ENCODE peak calls at places on chromosomes 7 and 10, in seven cellular contexts. One of them, this sample, is unnamed.

GRCh38 chr7:100247152-100247757 is 27.5 kb downstream of the PVRIG start:
- DNase-seq in GM12891: no peak
- DNase-seq in K562: peak
- DNase-seq in GM12878: no peak
- DNase-seq in H1: peak
- DNase-seq in HepG2: peak
- DNase-seq in SK-N-SH: peak
- DNase-seq in this sample: no peak

GRCh38 chr10:104327745-104328635 is 10.3 kb downstream of the ITPRIP start:
- DNase-seq in GM12891: no peak
- DNase-seq in K562: no peak
- DNase-seq in GM12878: no peak
- DNase-seq in H1: no peak
- DNase-seq in HepG2: peak
- DNase-seq in SK-N-SH: no peak
- DNase-seq in this sample: no peak

GRCh38 chr10:47222461-47222860 is 77.5 kb upstream of the GDF10 start:
- DNase-seq in GM12891: no peak
- DNase-seq in K562: no peak
- DNase-seq in GM12878: no peak
- DNase-seq in H1: no peak
- DNase-seq in HepG2: no peak
- DNase-seq in SK-N-SH: no peak
- DNase-seq in this sample: no peak

GRCh38 chr10:57964371-57964770 is 303.3 kb downstream of the IPMK start:
- DNase-seq in GM12891: no peak
- DNase-seq in K562: no peak
- DNase-seq in GM12878: no peak
- DNase-seq in H1: no peak
- DNase-seq in HepG2: no peak
- DNase-seq in SK-N-SH: no peak
- DNase-seq in this sample: no peak

GRCh38 chr7:90262438-90262837 is 17.5 kb downstream of the CFAP69 start:
- DNase-seq in GM12891: no peak
- DNase-seq in K562: peak
- DNase-seq in GM12878: no peak
- DNase-seq in H1: no peak
- DNase-seq in HepG2: no peak
- DNase-seq in SK-N-SH: peak
- DNase-seq in this sample: no peak

GRCh38 chr7:130365511-130366441 is 14.5 kb upstream of the CPA1 start:
- DNase-seq in GM12891: peak
- DNase-seq in K562: no peak
- DNase-seq in GM12878: peak
- DNase-seq in H1: no peak
- DNase-seq in HepG2: no peak
- DNase-seq in SK-N-SH: peak
- DNase-seq in this sample: peak

GRCh38 chr10:1107679-1108078 is 51.5 kb downstream of the WDR37 start:
- DNase-seq in GM12891: no peak
- DNase-seq in K562: no peak
- DNase-seq in GM12878: no peak
- DNase-seq in H1: no peak
- DNase-seq in HepG2: no peak
- DNase-seq in SK-N-SH: no peak
- DNase-seq in this sample: no peak

GRCh38 chr10:7410306-7410799 is 481 bp downstream of the SFMBT2 start:
- DNase-seq in GM12891: no peak
- DNase-seq in K562: peak
- DNase-seq in GM12878: no peak
- DNase-seq in H1: no peak
- DNase-seq in HepG2: no peak
- DNase-seq in SK-N-SH: peak
- DNase-seq in this sample: no peak

GRCh38 chr7:41169307-41169706 is 533.6 kb downstream of the INHBA start:
- DNase-seq in GM12891: no peak
- DNase-seq in K562: no peak
- DNase-seq in GM12878: no peak
- DNase-seq in H1: no peak
- DNase-seq in HepG2: no peak
- DNase-seq in SK-N-SH: no peak
- DNase-seq in this sample: no peak

GRCh38 chr10:15035385-15036301 is 8.1 kb upstream of the OLAH start:
- DNase-seq in GM12891: no peak
- DNase-seq in K562: peak
- DNase-seq in GM12878: no peak
- DNase-seq in H1: no peak
- DNase-seq in HepG2: no peak
- DNase-seq in SK-N-SH: no peak
- DNase-seq in this sample: no peak

GRCh38 chr7:100894860-100895700 is 608 bp downstream of the ACHE start:
- DNase-seq in GM12891: no peak
- DNase-seq in K562: peak
- DNase-seq in GM12878: no peak
- DNase-seq in H1: peak
- DNase-seq in HepG2: no peak
- DNase-seq in SK-N-SH: peak
- DNase-seq in this sample: no peak

GRCh38 chr10:77680811-77681210 is 43.2 kb upstream of the KCNMA1 start:
- DNase-seq in GM12891: no peak
- DNase-seq in K562: no peak
- DNase-seq in GM12878: no peak
- DNase-seq in H1: no peak
- DNase-seq in HepG2: no peak
- DNase-seq in SK-N-SH: no peak
- DNase-seq in this sample: no peak

GRCh38 chr10:61744469-61744868 is 81.7 kb downstream of the CABCOCO1 start:
- DNase-seq in GM12891: no peak
- DNase-seq in K562: peak
- DNase-seq in GM12878: no peak
- DNase-seq in H1: no peak
- DNase-seq in HepG2: no peak
- DNase-seq in SK-N-SH: no peak
- DNase-seq in this sample: no peak

GRCh38 chr7:74683799-74684198 is 26.3 kb downstream of the GTF2I start:
- DNase-seq in GM12891: no peak
- DNase-seq in K562: peak
- DNase-seq in GM12878: no peak
- DNase-seq in H1: no peak
- DNase-seq in HepG2: no peak
- DNase-seq in SK-N-SH: no peak
- DNase-seq in this sample: no peak

GRCh38 chr7:152095771-152096170 is 70.3 kb downstream of the GALNT11 start:
- DNase-seq in GM12891: no peak
- DNase-seq in K562: no peak
- DNase-seq in GM12878: no peak
- DNase-seq in H1: no peak
- DNase-seq in HepG2: no peak
- DNase-seq in SK-N-SH: no peak
- DNase-seq in this sample: no peak

GRCh38 chr10:24848169-24848688 is 104.2 kb downstream of the PRTFDC1 start:
- DNase-seq in GM12891: no peak
- DNase-seq in K562: no peak
- DNase-seq in GM12878: no peak
- DNase-seq in H1: no peak
- DNase-seq in HepG2: no peak
- DNase-seq in SK-N-SH: no peak
- DNase-seq in this sample: no peak

GRCh38 chr7:33868151-33868550 is 37.2 kb upstream of the BMPER start:
- DNase-seq in GM12891: no peak
- DNase-seq in K562: no peak
- DNase-seq in GM12878: no peak
- DNase-seq in H1: no peak
- DNase-seq in HepG2: no peak
- DNase-seq in SK-N-SH: peak
- DNase-seq in this sample: no peak

GRCh38 chr10:93438796-93439253 is 43.3 kb downstream of the MYOF start:
- DNase-seq in GM12891: no peak
- DNase-seq in K562: peak
- DNase-seq in GM12878: no peak
- DNase-seq in H1: no peak
- DNase-seq in HepG2: no peak
- DNase-seq in SK-N-SH: no peak
- DNase-seq in this sample: no peak

GRCh38 chr10:22681783-22682183 is 32.6 kb downstream of the PIP4K2A start:
- DNase-seq in GM12891: no peak
- DNase-seq in K562: no peak
- DNase-seq in GM12878: no peak
- DNase-seq in H1: no peak
- DNase-seq in HepG2: peak
- DNase-seq in SK-N-SH: no peak
- DNase-seq in this sample: no peak

GRCh38 chr7:41834805-41835694 is 132.2 kb upstream of the INHBA start:
- DNase-seq in GM12891: no peak
- DNase-seq in K562: no peak
- DNase-seq in GM12878: no peak
- DNase-seq in H1: no peak
- DNase-seq in HepG2: no peak
- DNase-seq in SK-N-SH: no peak
- DNase-seq in this sample: no peak

GRCh38 chr10:114499630-114500190 is 95.4 kb upstream of the AFAP1L2 start:
- DNase-seq in GM12891: no peak
- DNase-seq in K562: no peak
- DNase-seq in GM12878: no peak
- DNase-seq in H1: no peak
- DNase-seq in HepG2: no peak
- DNase-seq in SK-N-SH: no peak
- DNase-seq in this sample: no peak

GRCh38 chr10:17878896-17879295 is 69.7 kb downstream of the MRC1 start:
- DNase-seq in GM12891: no peak
- DNase-seq in K562: no peak
- DNase-seq in GM12878: no peak
- DNase-seq in H1: no peak
- DNase-seq in HepG2: no peak
- DNase-seq in SK-N-SH: no peak
- DNase-seq in this sample: no peak

GRCh38 chr10:17877121-17877520 is 68.0 kb downstream of the MRC1 start:
- DNase-seq in GM12891: no peak
- DNase-seq in K562: no peak
- DNase-seq in GM12878: no peak
- DNase-seq in H1: no peak
- DNase-seq in HepG2: no peak
- DNase-seq in SK-N-SH: no peak
- DNase-seq in this sample: no peak

GRCh38 chr10:17882557-17882956 is 69.2 kb upstream of the SLC39A12 start:
- DNase-seq in GM12891: no peak
- DNase-seq in K562: no peak
- DNase-seq in GM12878: no peak
- DNase-seq in H1: no peak
- DNase-seq in HepG2: no peak
- DNase-seq in SK-N-SH: no peak
- DNase-seq in this sample: no peak

GRCh38 chr10:17883621-17884020 is 68.1 kb upstream of the SLC39A12 start:
- DNase-seq in GM12891: no peak
- DNase-seq in K562: no peak
- DNase-seq in GM12878: no peak
- DNase-seq in H1: no peak
- DNase-seq in HepG2: no peak
- DNase-seq in SK-N-SH: no peak
- DNase-seq in this sample: no peak

DNA sequence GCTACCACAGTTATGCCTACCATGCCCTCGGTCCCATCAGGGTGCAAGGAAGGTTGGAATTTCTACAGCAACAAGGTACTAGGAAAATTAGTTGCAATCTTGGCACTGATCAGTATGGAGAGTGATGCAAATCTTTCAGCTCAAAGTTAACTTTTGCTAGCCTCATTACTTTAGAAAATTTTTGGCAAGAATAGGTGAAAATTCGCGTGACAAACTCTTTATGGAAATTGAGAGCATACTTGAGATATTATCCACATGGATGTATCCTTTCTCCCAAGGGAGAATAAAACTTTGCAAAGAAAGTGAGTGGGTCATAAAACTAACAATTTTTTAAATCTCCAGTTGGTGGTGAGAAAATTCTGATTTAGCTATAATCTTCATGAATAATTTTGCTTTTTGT is 71.1 kb upstream of the SLC39A12 start:
- DNase-seq in GM12891: no peak
- DNase-seq in K562: no peak
- DNase-seq in GM12878: no peak
- DNase-seq in H1: no peak
- DNase-seq in HepG2: no peak
- DNase-seq in SK-N-SH: no peak
- DNase-seq in this sample: no peak
- TF ChIP-seq TAF1 in GM12891: no peak
- TF ChIP-seq TAF1 in K562: no peak
- TF ChIP-seq TAF1 in GM12878: no peak
- TF ChIP-seq TAF1 in H1: no peak
- TF ChIP-seq TAF1 in HepG2: no peak
- TF ChIP-seq TAF1 in SK-N-SH: no peak
- TF ChIP-seq TAF1 in this sample: no peak

DNA sequence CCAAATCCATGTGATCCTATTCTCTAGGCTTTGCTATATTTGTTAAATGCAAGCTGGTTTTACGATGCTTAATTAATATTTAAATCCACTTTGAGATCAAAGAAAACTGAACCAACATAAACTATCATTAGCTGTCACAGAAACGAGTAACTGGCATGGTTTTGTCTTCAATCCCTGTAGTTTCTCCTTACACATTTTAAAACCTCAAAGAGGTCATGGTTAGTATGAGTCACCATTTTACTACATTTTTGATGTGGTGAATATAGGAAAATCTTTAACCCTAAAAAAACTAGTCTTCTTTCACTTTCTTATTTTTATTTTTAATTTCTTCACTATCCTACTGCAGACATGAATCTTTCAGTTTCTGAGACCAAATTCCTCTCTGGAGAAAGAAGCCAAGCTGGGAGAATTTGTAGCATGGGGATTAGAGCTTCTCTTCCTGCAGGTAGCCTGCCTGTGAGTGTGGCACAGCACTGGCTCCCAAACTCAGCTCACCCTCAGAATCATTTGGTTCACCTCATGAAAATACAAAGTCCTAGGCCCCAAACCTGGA is 8.7 kb upstream of the LIPM start:
- DNase-seq in GM12891: no peak
- DNase-seq in K562: no peak
- DNase-seq in GM12878: peak
- DNase-seq in H1: no peak
- DNase-seq in HepG2: no peak
- DNase-seq in SK-N-SH: no peak
- DNase-seq in this sample: no peak
- TF ChIP-seq TAF1 in GM12891: no peak
- TF ChIP-seq TAF1 in K562: no peak
- TF ChIP-seq TAF1 in GM12878: no peak
- TF ChIP-seq TAF1 in H1: no peak
- TF ChIP-seq TAF1 in HepG2: no peak
- TF ChIP-seq TAF1 in SK-N-SH: no peak
- TF ChIP-seq TAF1 in this sample: no peak

GRCh38 chr10:63628526-63629362 is 107.5 kb downstream of the REEP3 start:
- DNase-seq in GM12891: no peak
- DNase-seq in K562: peak
- DNase-seq in GM12878: peak
- DNase-seq in H1: no peak
- DNase-seq in HepG2: peak
- DNase-seq in SK-N-SH: peak
- DNase-seq in this sample: no peak
- TF ChIP-seq TAF1 in GM12891: peak
- TF ChIP-seq TAF1 in K562: no peak
- TF ChIP-seq TAF1 in GM12878: peak
- TF ChIP-seq TAF1 in H1: peak
- TF ChIP-seq TAF1 in HepG2: no peak
- TF ChIP-seq TAF1 in SK-N-SH: peak
- TF ChIP-seq TAF1 in this sample: no peak

GRCh38 chr7:24836084-24836483 is 78.8 kb upstream of the GSDME start:
- DNase-seq in GM12891: no peak
- DNase-seq in K562: no peak
- DNase-seq in GM12878: peak
- DNase-seq in H1: no peak
- DNase-seq in HepG2: no peak
- DNase-seq in SK-N-SH: no peak
- DNase-seq in this sample: no peak
- TF ChIP-seq TAF1 in GM12891: no peak
- TF ChIP-seq TAF1 in K562: no peak
- TF ChIP-seq TAF1 in GM12878: no peak
- TF ChIP-seq TAF1 in H1: no peak
- TF ChIP-seq TAF1 in HepG2: no peak
- TF ChIP-seq TAF1 in SK-N-SH: no peak
- TF ChIP-seq TAF1 in this sample: no peak